ENCODE peak calls at places on chromosome 11, in seven cellular contexts. B is AG04450; V is substantia nigra; Y is iris pigment epithelial cell; S is HT-29; O is cardiac muscle cell; F is stimulated activated CD8-positive, alpha-beta memory T cell treated with anti-CD3 and anti-CD28 coated beads, Interleukin-4, amount 100 ng/mL, for 48 hours. C is an unnamed sample.

GRCh38 chr11:99693941-99694492 is 673.3 kb downstream of the CNTN5 start:
- DNase-seq in B (peak), V (no peak), Y (peak), S (peak), O (peak), F (no peak), C (no peak)

GRCh38 chr11:944711-945470 is 19.2 kb downstream of the AP2A2 start:
- DNase-seq in B (no peak), V (no peak), Y (peak), S (no peak), O (peak), F (no peak), C (no peak)

GRCh38 chr11:36564376-36565032 is 3.3 kb upstream of the RAG1 start:
- DNase-seq in B (peak), V (no peak), Y (peak), S (peak), O (peak), F (peak), C (peak)

GRCh38 chr11:66026017-66026529 is at the start of gene CATSPER1:
- DNase-seq in B (no peak), V (no peak), Y (no peak), S (no peak), O (no peak), F (no peak), C (no peak)

GRCh38 chr11:3161309-3161708 is 3.8 kb downstream of the OSBPL5 start:
- DNase-seq in B (no peak), V (no peak), Y (no peak), S (no peak), O (no peak), F (no peak), C (no peak)

GRCh38 chr11:2582436-2582931 is 117.3 kb downstream of the KCNQ1OT1 start:
- DNase-seq in B (no peak), V (no peak), Y (no peak), S (no peak), O (peak), F (peak), C (peak)

GRCh38 chr11:117376517-117376916 is 48.9 kb downstream of the CEP164 start:
- DNase-seq in B (no peak), V (no peak), Y (no peak), S (no peak), O (no peak), F (no peak), C (no peak)

GRCh38 chr11:6635082-6635932 is 16.1 kb upstream of the TPP1 start:
- DNase-seq in B (no peak), V (peak), Y (no peak), S (peak), O (peak), F (no peak), C (no peak)

GRCh38 chr11:128407962-128408361 is 179.4 kb downstream of the ETS1 start:
- DNase-seq in B (no peak), V (no peak), Y (peak), S (no peak), O (peak), F (no peak), C (no peak)

GRCh38 chr11:121706884-121707283 is 254.1 kb upstream of the SORL1-AS1 start:
- DNase-seq in B (no peak), V (no peak), Y (no peak), S (no peak), O (no peak), F (no peak), C (no peak)

GRCh38 chr11:78199653-78200015 is 10.9 kb downstream of the USP35 start:
- DNase-seq in B (no peak), V (no peak), Y (no peak), S (no peak), O (no peak), F (no peak), C (no peak)